ENCODE peak calls at places on chromosomes 12 and 14, in six cellular contexts. One of them, this sample, is unnamed.

GRCh38 chr14:100696590-100696989 is 30.1 kb upstream of the DLK1 start:
- DNase-seq in osteocyte: no peak
- DNase-seq in A549: no peak
- DNase-seq in right lobe of liver: no peak
- DNase-seq in type B pancreatic cell: no peak
- DNase-seq in NCI-H510A: no peak
- DNase-seq in this sample: no peak

GRCh38 chr14:64998455-64998931 is 11.8 kb downstream of the FNTB start:
- DNase-seq in osteocyte: no peak
- DNase-seq in A549: no peak
- DNase-seq in right lobe of liver: no peak
- DNase-seq in type B pancreatic cell: no peak
- DNase-seq in NCI-H510A: no peak
- DNase-seq in this sample: no peak

GRCh38 chr14:77470192-77470870 is 12.4 kb downstream of the AHSA1 start:
- DNase-seq in osteocyte: no peak
- DNase-seq in A549: no peak
- DNase-seq in right lobe of liver: no peak
- DNase-seq in type B pancreatic cell: no peak
- DNase-seq in NCI-H510A: no peak
- DNase-seq in this sample: no peak

GRCh38 chr12:100404769-100405407 is 48.0 kb downstream of the SLC17A8 start:
- DNase-seq in osteocyte: no peak
- DNase-seq in A549: peak
- DNase-seq in right lobe of liver: no peak
- DNase-seq in type B pancreatic cell: no peak
- DNase-seq in NCI-H510A: no peak
- DNase-seq in this sample: peak

GRCh38 chr14:37403656-37404055 is 191.4 kb downstream of the FOXA1 start:
- DNase-seq in osteocyte: no peak
- DNase-seq in A549: no peak
- DNase-seq in right lobe of liver: no peak
- DNase-seq in type B pancreatic cell: no peak
- DNase-seq in NCI-H510A: no peak
- DNase-seq in this sample: no peak

GRCh38 chr14:29144598-29144997 is 378.0 kb downstream of the FOXG1 start:
- DNase-seq in osteocyte: no peak
- DNase-seq in A549: no peak
- DNase-seq in right lobe of liver: no peak
- DNase-seq in type B pancreatic cell: no peak
- DNase-seq in NCI-H510A: no peak
- DNase-seq in this sample: no peak

GRCh38 chr14:70888681-70889175 is 18.5 kb upstream of the PCNX1 start:
- DNase-seq in osteocyte: no peak
- DNase-seq in A549: no peak
- DNase-seq in right lobe of liver: no peak
- DNase-seq in type B pancreatic cell: no peak
- DNase-seq in NCI-H510A: no peak
- DNase-seq in this sample: no peak

GRCh38 chr14:104536942-104537612 is 42.5 kb upstream of the C14orf180 start:
- DNase-seq in osteocyte: no peak
- DNase-seq in A549: peak
- DNase-seq in right lobe of liver: no peak
- DNase-seq in type B pancreatic cell: peak
- DNase-seq in NCI-H510A: no peak
- DNase-seq in this sample: no peak

GRCh38 chr12:130916251-130916911 is 37.3 kb upstream of the ADGRD1 start:
- DNase-seq in osteocyte: peak
- DNase-seq in A549: peak
- DNase-seq in right lobe of liver: no peak
- DNase-seq in type B pancreatic cell: no peak
- DNase-seq in NCI-H510A: no peak
- DNase-seq in this sample: peak

GRCh38 chr14:100446572-100446971 is 123.4 kb downstream of the SLC25A47 start:
- DNase-seq in osteocyte: peak
- DNase-seq in A549: peak
- DNase-seq in right lobe of liver: no peak
- DNase-seq in type B pancreatic cell: no peak
- DNase-seq in NCI-H510A: peak
- DNase-seq in this sample: no peak

GRCh38 chr14:74442757-74443156 is 16.7 kb upstream of the SYNDIG1L start:
- DNase-seq in osteocyte: no peak
- DNase-seq in A549: no peak
- DNase-seq in right lobe of liver: no peak
- DNase-seq in type B pancreatic cell: no peak
- DNase-seq in NCI-H510A: no peak
- DNase-seq in this sample: no peak

GRCh38 chr12:57602544-57602943 is 2.1 kb upstream of the DTX3 start:
- DNase-seq in osteocyte: no peak
- DNase-seq in A549: no peak
- DNase-seq in right lobe of liver: no peak
- DNase-seq in type B pancreatic cell: no peak
- DNase-seq in NCI-H510A: no peak
- DNase-seq in this sample: no peak

GRCh38 chr14:57136669-57137068 is 132.0 kb downstream of the EXOC5 start:
- DNase-seq in osteocyte: no peak
- DNase-seq in A549: no peak
- DNase-seq in right lobe of liver: peak
- DNase-seq in type B pancreatic cell: no peak
- DNase-seq in NCI-H510A: no peak
- DNase-seq in this sample: no peak

GRCh38 chr14:101588990-101589389 is 27.7 kb downstream of the DIO3 start:
- DNase-seq in osteocyte: peak
- DNase-seq in A549: no peak
- DNase-seq in right lobe of liver: no peak
- DNase-seq in type B pancreatic cell: no peak
- DNase-seq in NCI-H510A: no peak
- DNase-seq in this sample: no peak

This sample was measured in germinal center.